ENCODE peak calls at places on chromosomes 3 and 15, in nine cellular contexts. E is activated naive CD8-positive, alpha-beta T cell treated with anti-CD3 and anti-CD28 coated beads, Interleukin-2, amount 10 ng/mL, durations not matched to agents 7 days and 5 days; H is DMS 273 treated with DMSO at 0.1 percent for 48 hours; K is NCI-H1694 treated with DMSO at 0.1 percent for 48 hours; N is Panc1; Z is fibroblast of mammary gland; R is pancreas; C is A549; V is AG04449. D is an unnamed sample.

GRCh38 chr15:26889298-26889898 is 22.5 kb downstream of the GABRA5 start:
- DNase-seq in E (no peak), H (peak; percentile 10), K (peak; percentile 5), N (peak; percentile 63), Z (peak; percentile 78), R (peak; percentile 54), C (peak; percentile 82), V (no peak), D (peak; percentile 10)

GRCh38 chr15:49225572-49226281 is 55.7 kb downstream of the GALK2 start:
- DNase-seq in E (no peak), H (no peak), K (no peak), N (no peak), Z (peak; percentile 31), R (no peak), C (peak; percentile 33), V (no peak), D (no peak)

GRCh38 chr15:58174709-58175108 is 36.5 kb downstream of the AQP9 start:
- DNase-seq in E (no peak), H (no peak), K (no peak), N (no peak), Z (no peak), R (no peak), C (no peak), V (no peak), D (no peak)

GRCh38 chr3:122512284-122512683 is 2.5 kb downstream of the KPNA1 start:
- DNase-seq in E (no peak), H (no peak), K (no peak), N (no peak), Z (no peak), R (no peak), C (no peak), V (no peak), D (no peak)

GRCh38 chr15:78638658-78639314 is 2.2 kb downstream of the CHRNB4 start:
- DNase-seq in E (no peak), H (peak; percentile 12), K (peak; percentile 67), N (no peak), Z (peak; percentile 38), R (peak; percentile 50), C (peak; percentile 70), V (no peak), D (no peak)

GRCh38 chr15:62958528-62958927 is 84.0 kb upstream of the TPM1 start:
- DNase-seq in E (no peak), H (no peak), K (peak; percentile 11), N (no peak), Z (no peak), R (peak; percentile 83), C (no peak), V (no peak), D (no peak)

GRCh38 chr3:14329116-14329830 is 73.1 kb upstream of the SLC6A6 start:
- DNase-seq in E (no peak), H (peak; percentile 3), K (no peak), N (no peak), Z (peak; percentile 35), R (no peak), C (no peak), V (no peak), D (no peak)

GRCh38 chr15:49606594-49606993 is 14.0 kb downstream of the FAM227B start:
- DNase-seq in E (no peak), H (no peak), K (no peak), N (no peak), Z (peak; percentile 43), R (no peak), C (no peak), V (no peak), D (no peak)

D was measured in cerebellar nuclear complex.